ENCODE peak calls at places on chromosomes 11 and 22, in nine cellular contexts. R is activated T-cell treated with anti-CD3 and anti-CD28 coated beads, Interleukin-2, amount 50 U/mL, for 72 hours; W is posterior vena cava; D is HFFc6; L is iris pigment epithelial cell; U is GM12892; V is GM03348; X is upper lobe of right lung; P is KBM-7. B is an unnamed sample.

GRCh38 chr11:44938066-44938691 is 12.5 kb downstream of the TP53I11 start:
- DNase-seq in U (no peak), X (no peak), P (no peak), D (no peak), V (no peak), R (no peak), W (no peak), L (no peak), B (no peak)

GRCh38 chr11:46382644-46383403 is 1.4 kb downstream of the MDK start:
- DNase-seq in X (no peak), R (no peak), W (no peak), U (no peak), P (peak), L (peak), V (peak), D (peak), B (peak)

GRCh38 chr22:28670153-28670552 is 9.5 kb downstream of the TTC28 start:
- DNase-seq in P (peak), L (no peak), D (no peak), R (no peak), X (no peak), U (no peak), W (no peak), V (peak), B (no peak)

GRCh38 chr11:73551697-73552096 is 46.2 kb downstream of the FAM168A start:
- DNase-seq in U (no peak), R (no peak), D (no peak), P (no peak), V (no peak), W (no peak), L (no peak), X (no peak), B (no peak)

GRCh38 chr11:17631702-17632365 is 84.8 kb downstream of the OTOG start:
- DNase-seq in V (no peak), P (no peak), W (no peak), U (no peak), D (no peak), L (no peak), R (no peak), X (peak), B (no peak)

GRCh38 chr22:31680764-31681624 is 19.0 kb upstream of the PISD start:
- DNase-seq in X (no peak), P (no peak), U (no peak), R (no peak), V (peak), D (peak), L (peak), W (no peak), B (no peak)

GRCh38 chr11:47001666-47002285 is 65.2 kb downstream of the CSTPP1 start:
- DNase-seq in V (no peak), X (no peak), W (no peak), P (no peak), U (no peak), D (no peak), R (no peak), L (no peak), B (peak)

GRCh38 chr11:10443721-10444120 is 11.3 kb upstream of the AMPD3 start:
- DNase-seq in V (no peak), X (no peak), W (no peak), R (no peak), D (no peak), L (no peak), U (no peak), P (no peak), B (no peak)

GRCh38 chr11:66218026-66218425 is 50.4 kb upstream of the RAB1B start:
- DNase-seq in U (no peak), L (no peak), V (no peak), W (no peak), P (no peak), D (no peak), X (peak), R (no peak), B (no peak)

GRCh38 chr11:62806611-62807121 is 1.4 kb upstream of the NXF1 start:
- DNase-seq in X (no peak), D (peak), V (peak), L (peak), U (no peak), R (no peak), P (peak), W (no peak), B (no peak)

GRCh38 chr11:8809605-8810272 is 101.2 kb upstream of the AKIP1 start:
- DNase-seq in W (no peak), U (no peak), V (peak), D (no peak), L (no peak), P (no peak), R (no peak), X (no peak), B (no peak)

GRCh38 chr22:45200230-45200629 is 36.5 kb downstream of the NUP50 start:
- DNase-seq in R (no peak), V (no peak), P (no peak), L (no peak), W (no peak), D (no peak), X (no peak), U (no peak), B (no peak)

GRCh38 chr22:40374567-40374966 is 4.2 kb downstream of the SGSM3 start:
- DNase-seq in R (no peak), U (no peak), X (no peak), W (no peak), D (no peak), V (no peak), L (no peak), P (no peak), B (no peak)

GRCh38 chr11:12523180-12523924 is 146.0 kb downstream of the PARVA start:
- DNase-seq in P (no peak), X (no peak), V (no peak), L (no peak), R (no peak), D (no peak), W (peak), U (no peak), B (no peak)

GRCh38 chr11:128379587-128380279 is 207.6 kb downstream of the ETS1 start:
- DNase-seq in U (no peak), P (no peak), D (no peak), R (peak), W (no peak), V (no peak), L (no peak), X (no peak), B (no peak)

GRCh38 chr11:118247041-118247440 is 5.1 kb downstream of the MPZL3 start:
- DNase-seq in W (no peak), P (no peak), V (no peak), D (no peak), R (no peak), U (no peak), L (peak), X (no peak), B (no peak)

GRCh38 chr11:71548120-71548519 is at the start of gene KRTAP5-9:
- DNase-seq in P (no peak), L (no peak), V (no peak), X (no peak), R (no peak), U (no peak), D (no peak), W (no peak), B (no peak)

GRCh38 chr22:29815580-29815979 is 22.5 kb downstream of the ASCC2 start:
- DNase-seq in R (no peak), W (no peak), L (no peak), U (no peak), D (no peak), P (no peak), V (no peak), X (no peak), B (no peak)

GRCh38 chr11:70501026-70501901 is 102.9 kb downstream of the CTTN start:
- DNase-seq in R (no peak), X (peak), U (no peak), V (peak), L (no peak), W (peak), P (no peak), D (peak), B (no peak)

GRCh38 chr11:13094930-13095687 is 86.0 kb downstream of the RASSF10 start:
- DNase-seq in L (no peak), W (no peak), U (no peak), V (no peak), X (no peak), R (no peak), D (no peak), P (no peak), B (peak)

GRCh38 chr11:123590296-123590912 is 64.0 kb downstream of the SCN3B start:
- DNase-seq in W (no peak), P (no peak), R (no peak), D (peak), X (no peak), L (peak), V (peak), U (no peak), B (no peak)